ENCODE peak calls at places on chromosome 4, in seven cellular contexts. One of them, this sample, is unnamed.

GRCh38 chr4:77699731-77700210 is 94.2 kb downstream of the CXCL13 start:
- DNase-seq in Daoy: peak
- DNase-seq in nephron progenitor cell: peak
- DNase-seq in Ammon's horn: no peak
- DNase-seq in activated CD4-positive, alpha-beta T cell treated with anti-CD3 and anti-CD28 coated beads, Interleukin-2, amount 10 ng/mL, durations not matched to agents 7 days and 5 days: no peak
- DNase-seq in ELR: peak
- DNase-seq in foreskin fibroblast: peak
- DNase-seq in this sample: no peak

GRCh38 chr4:186020793-186021407 is 48.1 kb upstream of the TLR3 start:
- DNase-seq in Daoy: no peak
- DNase-seq in nephron progenitor cell: no peak
- DNase-seq in Ammon's horn: peak
- DNase-seq in activated CD4-positive, alpha-beta T cell treated with anti-CD3 and anti-CD28 coated beads, Interleukin-2, amount 10 ng/mL, durations not matched to agents 7 days and 5 days: no peak
- DNase-seq in ELR: no peak
- DNase-seq in foreskin fibroblast: no peak
- DNase-seq in this sample: no peak

GRCh38 chr4:159227984-159228383 is 125.1 kb downstream of the RAPGEF2 start:
- DNase-seq in Daoy: peak
- DNase-seq in nephron progenitor cell: peak
- DNase-seq in Ammon's horn: peak
- DNase-seq in activated CD4-positive, alpha-beta T cell treated with anti-CD3 and anti-CD28 coated beads, Interleukin-2, amount 10 ng/mL, durations not matched to agents 7 days and 5 days: no peak
- DNase-seq in ELR: peak
- DNase-seq in foreskin fibroblast: peak
- DNase-seq in this sample: no peak

GRCh38 chr4:25030283-25031076 is at the start of gene LGI2:
- DNase-seq in Daoy: peak
- DNase-seq in nephron progenitor cell: peak
- DNase-seq in Ammon's horn: no peak
- DNase-seq in activated CD4-positive, alpha-beta T cell treated with anti-CD3 and anti-CD28 coated beads, Interleukin-2, amount 10 ng/mL, durations not matched to agents 7 days and 5 days: no peak
- DNase-seq in ELR: no peak
- DNase-seq in foreskin fibroblast: peak
- DNase-seq in this sample: no peak

GRCh38 chr4:55172694-55173287 is 47.4 kb upstream of the KDR start:
- DNase-seq in Daoy: peak
- DNase-seq in nephron progenitor cell: no peak
- DNase-seq in Ammon's horn: no peak
- DNase-seq in activated CD4-positive, alpha-beta T cell treated with anti-CD3 and anti-CD28 coated beads, Interleukin-2, amount 10 ng/mL, durations not matched to agents 7 days and 5 days: no peak
- DNase-seq in ELR: peak
- DNase-seq in foreskin fibroblast: peak
- DNase-seq in this sample: no peak

GRCh38 chr4:118279328-118279727 is 73.5 kb downstream of the PRSS12 start:
- DNase-seq in Daoy: no peak
- DNase-seq in nephron progenitor cell: no peak
- DNase-seq in Ammon's horn: no peak
- DNase-seq in activated CD4-positive, alpha-beta T cell treated with anti-CD3 and anti-CD28 coated beads, Interleukin-2, amount 10 ng/mL, durations not matched to agents 7 days and 5 days: no peak
- DNase-seq in ELR: no peak
- DNase-seq in foreskin fibroblast: no peak
- DNase-seq in this sample: no peak

GRCh38 chr4:185115827-185116232 is 27.2 kb upstream of the SLC25A4 start:
- DNase-seq in Daoy: peak
- DNase-seq in nephron progenitor cell: peak
- DNase-seq in Ammon's horn: no peak
- DNase-seq in activated CD4-positive, alpha-beta T cell treated with anti-CD3 and anti-CD28 coated beads, Interleukin-2, amount 10 ng/mL, durations not matched to agents 7 days and 5 days: no peak
- DNase-seq in ELR: peak
- DNase-seq in foreskin fibroblast: peak
- DNase-seq in this sample: peak

GRCh38 chr4:2868840-2869487 is 25.3 kb downstream of the ADD1 start:
- DNase-seq in Daoy: no peak
- DNase-seq in nephron progenitor cell: no peak
- DNase-seq in Ammon's horn: no peak
- DNase-seq in activated CD4-positive, alpha-beta T cell treated with anti-CD3 and anti-CD28 coated beads, Interleukin-2, amount 10 ng/mL, durations not matched to agents 7 days and 5 days: no peak
- DNase-seq in ELR: no peak
- DNase-seq in foreskin fibroblast: no peak
- DNase-seq in this sample: no peak

This sample was measured in SK-N-MC.